ENCODE peak calls at places on chromosomes 7 and 10, in six cellular contexts. D, P, I, H, T and N are unnamed samples.

GRCh38 chr7:94354950-94355349 is 39.7 kb upstream of the COL1A2 start:
- DNase-seq in D (no peak), T (no peak), P (no peak), I (no peak), H (no peak), N (no peak)

GRCh38 chr7:92834661-92835139 is 1.7 kb downstream of the CDK6 start:
- DNase-seq in I (no peak), T (no peak), D (no peak), P (peak; percentile 8), H (peak; percentile 45), N (no peak)

GRCh38 chr10:73043766-73044377 is 52.8 kb downstream of the P4HA1 start:
- DNase-seq in H (peak; percentile 8), T (no peak), P (no peak), D (no peak), I (no peak), N (peak; percentile 4)

GRCh38 chr10:123854003-123854402 is 37.6 kb downstream of the CPXM2 start:
- DNase-seq in T (no peak), P (no peak), D (no peak), I (no peak), H (no peak), N (no peak)

GRCh38 chr7:140924019-140924820 is 509 bp downstream of the BRAF start:
- DNase-seq in T (peak; percentile 80), I (peak; percentile 80), D (peak; percentile 75), H (peak; percentile 75), P (peak; percentile 71), N (peak; percentile 68)

GRCh38 chr10:1187151-1187854 is 131.1 kb downstream of the WDR37 start:
- DNase-seq in T (peak; percentile 86), I (no peak), H (no peak), D (no peak), P (peak; percentile 9), N (no peak)

GRCh38 chr7:154372106-154372505 is 319.9 kb downstream of the DPP6 start:
- DNase-seq in D (no peak), I (no peak), T (no peak), H (no peak), P (peak; percentile 43), N (no peak)

GRCh38 chr10:60732240-60733188 is 45.8 kb upstream of the CDK1 start:
- DNase-seq in P (no peak), I (no peak), D (peak; percentile 29), T (no peak), H (no peak), N (no peak)

GRCh38 chr10:57959318-57960003 is 308.2 kb downstream of the IPMK start:
- DNase-seq in T (no peak), D (no peak), H (no peak), P (no peak), I (no peak), N (no peak)

GRCh38 chr10:3776796-3777571 is 8.0 kb downstream of the KLF6 start:
- DNase-seq in D (peak; percentile 46), P (peak; percentile 36), H (peak; percentile 96), I (peak; percentile 91), T (no peak), N (peak; percentile 96)

GRCh38 chr7:6637544-6638229 is 569 bp downstream of the ZNF316 start:
- DNase-seq in P (no peak), H (peak; percentile 63), T (no peak), I (peak; percentile 57), D (peak; percentile 31), N (peak; percentile 15)

GRCh38 chr7:67346126-67346525 is 349.5 kb downstream of the TYW1 start:
- DNase-seq in D (no peak), T (no peak), P (no peak), H (no peak), I (no peak), N (no peak)

GRCh38 chr7:70289067-70289466 is 690.8 kb downstream of the AUTS2 start:
- DNase-seq in T (no peak), I (no peak), P (no peak), D (no peak), H (no peak), N (peak; percentile 13)

GRCh38 chr7:2734761-2735571 is 47.0 kb downstream of the AMZ1 start:
- DNase-seq in T (no peak), I (peak; percentile 55), H (no peak), D (no peak), P (no peak), N (peak; percentile 81)

GRCh38 chr7:141158562-141158961 is 84.7 kb downstream of the TMEM178B start:
- DNase-seq in T (no peak), I (peak; percentile 97), P (no peak), H (peak; percentile 96), D (no peak), N (peak; percentile 95)

GRCh38 chr7:142463401-142463850 is 205.6 kb upstream of the PRSS58 start:
- DNase-seq in P (no peak), D (no peak), I (no peak), H (no peak), T (no peak), N (no peak)

GRCh38 chr10:113958631-113959382 is 84.9 kb upstream of the ADRB1 start:
- DNase-seq in P (no peak), T (no peak), I (peak; percentile 88), D (no peak), H (peak; percentile 92), N (peak; percentile 88)

GRCh38 chr7:17557305-17557704 is 258.9 kb downstream of the AHR start:
- DNase-seq in P (no peak), I (peak; percentile 55), D (no peak), H (no peak), T (no peak), N (no peak)

GRCh38 chr7:33806284-33807157 is 98.8 kb upstream of the BMPER start:
- DNase-seq in H (no peak), I (no peak), T (no peak), P (no peak), D (no peak), N (no peak)

GRCh38 chr10:124351481-124352220 is 67.1 kb downstream of the OAT start:
- DNase-seq in T (no peak), D (no peak), P (peak; percentile 58), I (peak; percentile 81), H (no peak), N (no peak)

GRCh38 chr7:748446-748845 is 21.4 kb upstream of the PRKAR1B start:
- DNase-seq in T (no peak), H (no peak), P (no peak), I (no peak), D (no peak), N (no peak)

GRCh38 chr10:49375611-49376010 is 20.3 kb downstream of the DRGX start:
- DNase-seq in T (no peak), D (no peak), P (no peak), I (no peak), H (no peak), N (no peak)

GRCh38 chr10:48496831-48497792 is 107.8 kb downstream of the ARHGAP22 start:
- DNase-seq in H (peak; percentile 82), D (no peak), I (peak; percentile 61), T (no peak), P (no peak), N (peak; percentile 77)

GRCh38 chr10:29925771-29926345 is 133.5 kb downstream of the JCAD start:
- DNase-seq in I (no peak), T (no peak), D (no peak), P (no peak), H (no peak), N (no peak)

GRCh38 chr7:5667391-5667790 is 114.1 kb downstream of the RNF216 start:
- DNase-seq in I (no peak), H (no peak), T (no peak), P (no peak), D (no peak), N (no peak)

GRCh38 chr10:100509241-100509640 is 10.4 kb downstream of the SEC31B start:
- DNase-seq in D (peak; percentile 8), H (no peak), P (no peak), T (no peak), I (no peak), N (no peak)

GRCh38 chr7:27130540-27131389 is at the start of gene HOXA4:
- DNase-seq in I (peak; percentile 97), P (peak; percentile 63), H (peak; percentile 95), T (peak; percentile 5), D (peak; percentile 76), N (peak; percentile 74)

GRCh38 chr10:61701055-61701705 is 38.5 kb downstream of the CABCOCO1 start:
- DNase-seq in T (no peak), I (peak; percentile 8), D (no peak), H (peak; percentile 21), P (no peak), N (peak; percentile 62)